ENCODE peak calls at places on chromosome 13, in eight cellular contexts. G is osteocyte; S is tibial artery; Q is stimulated activated CD4-positive, alpha-beta T cell treated with anti-CD3 and anti-CD28 coated beads, TNF-alpha, amount 100 ng/mL, for 48 hours; Z is suprapubic skin; H is EH; B is lower leg skin; F is stimulated activated naive CD8-positive, alpha-beta T cell treated with anti-CD3 and anti-CD28 coated beads, Interleukin-15, Interleukin-2, amounts not matched to agents 100 U/mL and 50 U/mL, for 24 hours. X is an unnamed sample.

GRCh38 chr13:95485518-95486144 is 66.9 kb upstream of the CLDN10 start:
- DNase-seq in G (no peak), S (no peak), Q (no peak), Z (no peak), H (no peak), B (no peak), F (no peak), X (no peak)

GRCh38 chr13:49248433-49249002 is 793 bp downstream of the CDADC1 start:
- DNase-seq in G (no peak), S (peak; percentile 27), Q (no peak), Z (no peak), H (peak; percentile 44), B (no peak), F (no peak), X (no peak)

GRCh38 chr13:35484384-35484783 is 7.9 kb upstream of the MAB21L1 start:
- DNase-seq in G (no peak), S (no peak), Q (no peak), Z (no peak), H (no peak), B (no peak), F (no peak), X (no peak)

GRCh38 chr13:35699181-35699580 is 222.7 kb upstream of the MAB21L1 start:
- DNase-seq in G (no peak), S (no peak), Q (no peak), Z (peak; percentile 54), H (peak; percentile 85), B (no peak), F (no peak), X (no peak)

GRCh38 chr13:113086031-113086750 is 19.4 kb upstream of the F7 start:
- DNase-seq in G (no peak), S (no peak), Q (no peak), Z (no peak), H (no peak), B (no peak), F (no peak), X (no peak)

GRCh38 chr13:50468849-50469669 is 374.4 kb downstream of the DLEU7 start:
- DNase-seq in G (no peak), S (no peak), Q (no peak), Z (no peak), H (no peak), B (no peak), F (no peak), X (no peak)

GRCh38 chr13:42847891-42848663 is 66.7 kb downstream of the FAM216B start:
- DNase-seq in G (no peak), S (no peak), Q (no peak), Z (no peak), H (peak; percentile 45), B (no peak), F (no peak), X (no peak)

GRCh38 chr13:58792854-58793253 is 1161.3 kb downstream of the PCDH17 start:
- DNase-seq in G (no peak), S (no peak), Q (no peak), Z (no peak), H (no peak), B (no peak), F (no peak), X (no peak)

GRCh38 chr13:93328943-93329342 is 102.3 kb downstream of the GPC6 start:
- DNase-seq in G (no peak), S (no peak), Q (no peak), Z (no peak), H (no peak), B (no peak), F (no peak), X (no peak)

GRCh38 chr13:28505543-28506135 is 10.7 kb upstream of the FLT1 start:
- DNase-seq in G (no peak), S (no peak), Q (no peak), Z (no peak), H (no peak), B (no peak), F (no peak), X (no peak)

GRCh38 chr13:31697290-31697689 is 42.0 kb upstream of the RXFP2 start:
- DNase-seq in G (no peak), S (no peak), Q (no peak), Z (no peak), H (peak; percentile 30), B (no peak), F (no peak), X (no peak)

GRCh38 chr13:45402641-45403040 is 15.5 kb downstream of the SLC25A30 start:
- DNase-seq in G (peak; percentile 13), S (no peak), Q (no peak), Z (no peak), H (no peak), B (no peak), F (no peak), X (no peak)

GRCh38 chr13:32622827-32623226 is 36.6 kb downstream of the PDS5B start:
- DNase-seq in G (no peak), S (no peak), Q (peak; percentile 19), Z (no peak), H (no peak), B (no peak), F (peak; percentile 9), X (no peak)

GRCh38 chr13:50448535-50448981 is 394.9 kb downstream of the DLEU7 start:
- DNase-seq in G (no peak), S (no peak), Q (no peak), Z (no peak), H (no peak), B (no peak), F (no peak), X (no peak)

GRCh38 chr13:70829748-70830147 is 721.5 kb upstream of the KLHL1 start:
- DNase-seq in G (no peak), S (no peak), Q (no peak), Z (no peak), H (no peak), B (no peak), F (no peak), X (no peak)

GRCh38 chr13:28356506-28357064 is 138.3 kb downstream of the FLT1 start:
- DNase-seq in G (no peak), S (no peak), Q (no peak), Z (no peak), H (peak; percentile 57), B (no peak), F (no peak), X (no peak)

GRCh38 chr13:25143693-25144092 is 28.4 kb downstream of the AMER2 start:
- DNase-seq in G (no peak), S (no peak), Q (no peak), Z (no peak), H (no peak), B (no peak), F (no peak), X (no peak)

GRCh38 chr13:107322228-107322627 is 754.3 kb upstream of the ARGLU1 start:
- DNase-seq in G (no peak), S (no peak), Q (no peak), Z (no peak), H (no peak), B (no peak), F (no peak), X (no peak)

GRCh38 chr13:61880576-61881283 is 465.1 kb upstream of the PCDH20 start:
- DNase-seq in G (no peak), S (no peak), Q (no peak), Z (no peak), H (no peak), B (no peak), F (no peak), X (no peak)

GRCh38 chr13:26910754-26911465 is 150.3 kb upstream of the GPR12 start:
- DNase-seq in G (no peak), S (no peak), Q (no peak), Z (no peak), H (no peak), B (no peak), F (no peak), X (no peak)

GRCh38 chr13:28640861-28641599 is 17.9 kb upstream of the POMP start:
- DNase-seq in G (no peak), S (no peak), Q (no peak), Z (no peak), H (peak; percentile 40), B (no peak), F (no peak), X (no peak)